ENCODE peak calls at places on chromosomes 13 and 19, in six cellular contexts. O, J, H, E, Q and I are unnamed samples.
A peak's percentile ranks its signal among the peaks of the same experiment; 100 is the strongest.

GRCh38 chr13:38265135-38265497 is 84.5 kb upstream of the UFM1 start:
- DNase-seq in O (no peak), J (no peak), H (no peak), E (no peak), Q (no peak), I (no peak)

GRCh38 chr13:47809411-47809810 is 191.7 kb downstream of the SUCLA2 start:
- DNase-seq in O (no peak), J (no peak), H (no peak), E (no peak), Q (no peak), I (no peak)

GRCh38 chr19:7772752-7773291 is 9.8 kb downstream of the CLEC4M start:
- DNase-seq in O (peak; percentile 34), J (no peak), H (peak; percentile 92), E (no peak), Q (no peak), I (no peak)

GRCh38 chr19:8629996-8630683 is at the start of gene NFILZ:
- DNase-seq in O (no peak), J (no peak), H (no peak), E (no peak), Q (no peak), I (no peak)

GRCh38 chr13:40941581-40941980 is 77.5 kb downstream of the ELF1 start:
- DNase-seq in O (no peak), J (no peak), H (no peak), E (no peak), Q (no peak), I (no peak)

GRCh38 chr13:78067290-78067689 is 148.7 kb upstream of the EDNRB start:
- DNase-seq in O (no peak), J (no peak), H (no peak), E (no peak), Q (no peak), I (no peak)

GRCh38 chr13:106498571-106498970 is 36.9 kb downstream of the EFNB2 start:
- DNase-seq in O (no peak), J (no peak), H (peak; percentile 51), E (no peak), Q (no peak), I (no peak)

GRCh38 chr19:37950471-37951175 is 43.6 kb downstream of the SIPA1L3 start:
- DNase-seq in O (no peak), J (no peak), H (no peak), E (no peak), Q (no peak), I (no peak)

GRCh38 chr13:44068169-44068568 is 188.5 kb downstream of the LACC1 start:
- DNase-seq in O (no peak), J (peak; percentile 40), H (no peak), E (no peak), Q (no peak), I (no peak)

GRCh38 chr13:71866173-71867091 is 572 bp downstream of the DACH1 start:
- DNase-seq in O (peak; percentile 11), J (no peak), H (peak; percentile 53), E (no peak), Q (no peak), I (peak; percentile 33)

GRCh38 chr13:112875627-112876026 is 93.4 kb upstream of the MCF2L start:
- DNase-seq in O (no peak), J (no peak), H (no peak), E (no peak), Q (no peak), I (peak; percentile 18)

GRCh38 chr19:48258350-48258749 is 2.6 kb upstream of the CARD8 start:
- DNase-seq in O (peak; percentile 30), J (peak; percentile 11), H (no peak), E (peak; percentile 23), Q (peak; percentile 33), I (no peak)

GRCh38 chr19:18119243-18120105 is 21.9 kb downstream of the MAST3 start:
- DNase-seq in O (peak; percentile 51), J (no peak), H (no peak), E (peak; percentile 52), Q (no peak), I (peak; percentile 60)

GRCh38 chr13:39025433-39025839 is 12.5 kb downstream of the PROSER1 start:
- DNase-seq in O (no peak), J (no peak), H (no peak), E (no peak), Q (no peak), I (no peak)

GRCh38 chr19:57935731-57936130 is 529 bp upstream of the ZNF418 start:
- DNase-seq in O (no peak), J (no peak), H (no peak), E (no peak), Q (no peak), I (no peak)

GRCh38 chr13:50124536-50125305 is 109.5 kb downstream of the KCNRG start:
- DNase-seq in O (peak; percentile 93), J (peak; percentile 26), H (peak; percentile 90), E (peak; percentile 94), Q (no peak), I (peak; percentile 92)

GRCh38 chr19:32287811-32288227 is 57.6 kb upstream of the ZNF507 start:
- DNase-seq in O (peak; percentile 22), J (peak; percentile 37), H (no peak), E (no peak), Q (no peak), I (no peak)

GRCh38 chr19:4099054-4099764 is 24.7 kb downstream of the MAP2K2 start:
- DNase-seq in O (no peak), J (no peak), H (no peak), E (no peak), Q (no peak), I (no peak)

GRCh38 chr19:42284641-42285341 is 15.7 kb downstream of the CIC start:
- DNase-seq in O (peak; percentile 34), J (no peak), H (no peak), E (no peak), Q (no peak), I (peak; percentile 41)

GRCh38 chr19:56174550-56174949 is 1.3 kb upstream of the GALP start:
- DNase-seq in O (no peak), J (no peak), H (no peak), E (no peak), Q (no peak), I (no peak)

GRCh38 chr13:105338773-105339172 is 1196.7 kb downstream of the EFNB2 start:
- DNase-seq in O (no peak), J (no peak), H (no peak), E (no peak), Q (no peak), I (no peak)

GRCh38 chr19:39833160-39833463 is 850 bp downstream of the DYRK1B start:
- DNase-seq in O (no peak), J (no peak), H (no peak), E (no peak), Q (no peak), I (no peak)